ENCODE peak calls at places on chromosomes 12 and 14, in four cellular contexts. X is K562, W is GM12878, F is HepG2. B is an unnamed sample.
A peak's percentile ranks its signal among the peaks of the same experiment; 100 is the strongest.

GRCh38 chr12:27900920-27901879 is 71.3 kb downstream of the PTHLH start:
- DNase-seq in X (no peak), W (peak; percentile 26), F (no peak), B (no peak)

GRCh38 chr12:95073698-95074520 is 491 bp upstream of the NR2C1 start:
- DNase-seq in X (no peak), W (no peak), F (no peak), B (no peak)

GRCh38 chr12:8692573-8692972 is 5.2 kb upstream of the RIMKLB start:
- DNase-seq in X (no peak), W (no peak), F (no peak), B (peak; percentile 33)

GRCh38 chr14:64997108-64997794 is 10.6 kb downstream of the FNTB start:
- DNase-seq in X (no peak), W (no peak), F (no peak), B (no peak)

GRCh38 chr14:61628192-61628591 is 67.1 kb upstream of the HIF1A start:
- DNase-seq in X (no peak), W (no peak), F (no peak), B (no peak)

GRCh38 chr12:3294481-3294911 is 196.5 kb upstream of the PRMT8 start:
- DNase-seq in X (no peak), W (no peak), F (no peak), B (no peak)

GRCh38 chr12:94020335-94020734 is 128.0 kb upstream of the PLXNC1 start:
- DNase-seq in X (no peak), W (no peak), F (no peak), B (no peak)

GRCh38 chr12:106774808-106775524 is 484 bp downstream of the RIC8B start:
- DNase-seq in X (no peak), W (no peak), F (no peak), B (no peak)

GRCh38 chr12:94793191-94793595 is 142.8 kb upstream of the TMCC3 start:
- DNase-seq in X (no peak), W (no peak), F (no peak), B (peak; percentile 26)

GRCh38 chr12:57240926-57241555 is 9.9 kb downstream of the STAC3 start:
- DNase-seq in X (no peak), W (no peak), F (no peak), B (no peak)

GRCh38 chr12:19012965-19013364 is 116.6 kb upstream of the PLEKHA5 start:
- DNase-seq in X (no peak), W (no peak), F (no peak), B (no peak)

GRCh38 chr14:31660728-31661127 is 99.5 kb downstream of the NUBPL start:
- DNase-seq in X (no peak), W (no peak), F (no peak), B (no peak)

GRCh38 chr12:122336015-122336946 is 70.0 kb upstream of the VPS33A start:
- DNase-seq in X (peak; percentile 33), W (no peak), F (peak; percentile 23), B (peak; percentile 58)

GRCh38 chr14:34137001-34137400 is 186.1 kb upstream of the EGLN3 start:
- DNase-seq in X (no peak), W (no peak), F (no peak), B (no peak)

GRCh38 chr12:3795096-3795799 is 42.3 kb upstream of the CRACR2A start:
- DNase-seq in X (no peak), W (no peak), F (peak; percentile 19), B (no peak)

GRCh38 chr12:113322353-113322752 is 12.6 kb downstream of the SLC8B1 start:
- DNase-seq in X (no peak), W (no peak), F (no peak), B (no peak)

GRCh38 chr12:41409628-41410027 is 221.5 kb downstream of the PDZRN4 start:
- DNase-seq in X (no peak), W (no peak), F (no peak), B (no peak)

GRCh38 chr12:106753526-106753925 is 21.0 kb upstream of the RIC8B start:
- DNase-seq in X (no peak), W (peak; percentile 67), F (no peak), B (no peak)

DNA sequence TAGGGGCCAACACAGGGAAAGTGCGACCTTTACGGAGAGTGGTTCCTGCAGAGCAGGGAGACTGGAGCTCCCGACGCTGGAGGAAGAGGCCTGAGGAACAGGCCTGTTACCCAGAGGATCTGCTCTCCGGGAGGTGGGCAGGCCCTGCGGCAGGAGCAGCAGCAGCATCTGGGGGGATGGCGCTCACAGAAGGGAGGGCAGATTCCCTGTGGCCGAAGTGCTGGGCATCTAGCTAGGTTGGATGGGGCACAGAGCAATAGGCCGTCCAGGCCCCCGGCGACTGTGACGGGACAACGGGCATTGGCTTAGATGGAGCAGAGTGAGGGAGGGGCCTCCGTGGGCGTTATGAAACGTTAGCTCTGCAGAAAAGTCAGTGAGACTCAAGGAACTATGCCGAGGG is 135.6 kb downstream of the PIWIL1 start:
- DNase-seq in X (no peak), W (no peak), F (no peak), B (no peak)
- TF ChIP-seq SP1 in X (no peak), W (no peak), F (no peak), B (no peak)

GRCh38 chr12:25771062-25771461 is 187.4 kb upstream of the RASSF8 start:
- DNase-seq in X (no peak), W (peak; percentile 19), F (no peak), B (no peak)
- TF ChIP-seq FOXK2 in X (no peak), W (no peak), F (no peak), B (no peak)

DNA sequence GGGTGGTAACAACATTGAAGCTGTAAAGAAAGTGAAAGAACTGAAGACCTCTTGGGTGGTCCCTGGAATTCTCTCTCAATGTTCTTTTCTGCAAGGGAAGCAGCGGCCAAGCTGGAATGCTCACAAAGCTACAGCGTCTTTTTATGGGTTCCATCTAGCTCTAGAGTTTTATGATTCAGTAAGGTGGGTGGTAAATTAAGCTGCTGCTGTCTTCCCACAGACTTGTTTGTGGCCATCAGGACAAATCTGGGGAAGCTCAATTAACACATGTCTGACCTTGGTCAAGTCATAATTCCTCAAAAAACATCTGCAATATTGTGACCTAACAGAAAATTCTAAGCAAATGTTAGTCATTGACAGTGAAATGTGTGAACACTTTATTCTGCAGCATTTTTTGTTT is 139.1 kb downstream of the MED13L start:
- DNase-seq in X (no peak), W (no peak), F (no peak), B (no peak)
- TF ChIP-seq SP1 in X (no peak), W (no peak), F (no peak), B (no peak)

GRCh38 chr12:64653123-64653522 is 42.8 kb downstream of the RASSF3 start:
- DNase-seq in X (no peak), W (no peak), F (no peak), B (no peak)

GRCh38 chr12:64656429-64656828 is 46.1 kb downstream of the RASSF3 start:
- DNase-seq in X (no peak), W (no peak), F (peak; percentile 90), B (no peak)

GRCh38 chr12:64652346-64652745 is 42.1 kb downstream of the RASSF3 start:
- DNase-seq in X (no peak), W (no peak), F (no peak), B (no peak)

GRCh38 chr12:64658892-64659481 is 48.7 kb downstream of the RASSF3 start:
- DNase-seq in X (no peak), W (no peak), F (no peak), B (no peak)

GRCh38 chr12:64655141-64655540 is 44.8 kb downstream of the RASSF3 start:
- DNase-seq in X (no peak), W (no peak), F (peak; percentile 85), B (no peak)
- TF ChIP-seq FOXK2 in X (no peak), W (no peak), F (no peak), B (no peak)

GRCh38 chr14:105205718-105206208 is 24.7 kb upstream of the NUDT14 start:
- DNase-seq in X (no peak), W (no peak), F (no peak), B (no peak)

GRCh38 chr14:105204206-105204930 is 23.3 kb upstream of the NUDT14 start:
- DNase-seq in X (no peak), W (no peak), F (no peak), B (no peak)

GRCh38 chr14:105203701-105204100 is 22.6 kb upstream of the NUDT14 start:
- DNase-seq in X (no peak), W (no peak), F (no peak), B (no peak)

GRCh38 chr14:105206873-105207272 is 25.8 kb upstream of the NUDT14 start:
- DNase-seq in X (peak; percentile 31), W (no peak), F (no peak), B (no peak)

DNA sequence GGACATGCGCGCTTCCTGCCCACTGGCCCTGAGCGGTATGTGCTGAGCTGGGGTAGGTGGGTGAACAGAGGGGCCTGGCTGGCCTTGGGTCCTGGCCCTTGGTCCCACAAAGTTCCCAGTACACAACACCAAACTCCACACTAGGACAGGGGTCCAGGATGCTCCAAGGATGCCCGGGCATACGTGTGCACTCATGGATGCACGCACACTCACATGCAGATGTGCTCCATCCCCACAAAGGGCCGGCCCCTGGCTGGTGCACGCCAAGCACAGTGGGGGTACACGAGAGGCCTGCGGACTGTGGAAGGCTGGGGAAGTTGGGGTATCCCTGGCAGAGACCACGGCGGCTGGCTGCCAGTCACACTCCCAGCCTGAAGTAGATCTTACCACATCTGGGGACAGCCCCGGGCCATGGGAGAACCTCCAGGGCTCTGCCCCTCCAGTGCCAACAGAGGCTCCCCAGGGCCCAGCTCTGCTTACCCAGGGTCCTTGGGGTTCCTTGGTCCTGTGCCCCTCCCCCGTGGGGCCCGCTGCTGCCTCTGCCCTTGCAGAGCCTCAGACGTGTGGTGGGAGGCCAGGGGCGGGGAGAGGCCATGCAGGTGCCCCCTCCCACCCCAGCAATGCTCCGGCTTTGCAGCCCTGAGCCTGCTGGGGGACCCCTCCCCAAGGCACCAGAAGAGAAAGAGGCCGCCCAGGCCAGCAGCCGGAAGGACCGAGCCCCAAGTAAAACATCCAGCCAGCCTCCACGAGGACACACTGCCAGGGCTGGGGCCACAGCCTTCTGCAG is 24.0 kb upstream of the NUDT14 start:
- DNase-seq in X (no peak), W (no peak), F (no peak), B (no peak)
- TF ChIP-seq SP1 in X (no peak), W (no peak), F (no peak), B (no peak)

GRCh38 chr14:74563233-74563585 is 48.8 kb downstream of the LTBP2 start:
- DNase-seq in X (no peak), W (no peak), F (no peak), B (no peak)

GRCh38 chr14:74563621-74564159 is 48.3 kb downstream of the LTBP2 start:
- DNase-seq in X (peak; percentile 13), W (no peak), F (no peak), B (no peak)

GRCh38 chr14:74558655-74559054 is 53.4 kb downstream of the LTBP2 start:
- DNase-seq in X (no peak), W (no peak), F (no peak), B (no peak)

GRCh38 chr14:74566174-74567125 is 45.6 kb downstream of the LTBP2 start:
- DNase-seq in X (no peak), W (no peak), F (no peak), B (no peak)

DNA sequence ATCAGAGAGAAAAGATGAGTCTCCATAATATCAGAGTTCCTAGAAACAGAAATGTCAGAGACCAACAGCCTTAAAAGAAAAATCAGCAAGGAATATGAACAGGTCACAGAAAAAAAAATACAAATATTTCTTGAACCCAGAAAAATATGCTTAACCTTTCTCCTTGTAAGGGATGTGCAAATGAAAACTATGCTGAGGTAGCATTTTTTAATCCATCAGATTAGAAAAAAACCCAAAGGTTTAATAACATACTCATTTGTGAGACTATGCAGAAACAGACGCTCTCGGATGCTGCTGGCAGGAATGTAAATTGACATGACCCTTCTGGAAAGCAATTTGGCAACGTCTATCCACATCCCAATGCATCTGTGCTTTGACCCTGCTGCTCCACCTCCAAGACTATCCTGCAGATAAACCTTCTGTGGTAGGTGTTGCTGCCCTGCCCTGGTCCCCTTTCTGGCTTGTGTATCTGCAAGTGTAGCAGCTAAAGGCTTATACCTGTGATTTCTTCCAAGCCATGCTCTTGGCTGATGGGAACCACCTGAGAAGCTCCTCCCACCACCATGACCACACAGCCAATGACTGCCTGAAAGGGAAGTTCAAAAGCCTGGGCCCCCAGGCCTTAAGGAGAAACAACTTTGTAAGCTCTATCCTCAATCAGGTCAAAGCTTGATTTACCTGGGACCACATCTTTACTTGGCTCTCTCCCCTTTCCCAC is 49.4 kb downstream of the LTBP2 start:
- DNase-seq in X (no peak), W (no peak), F (peak; percentile 40), B (peak; percentile 47)
- TF ChIP-seq FOXK2 in X (no peak), W (no peak), F (no peak), B (no peak)

B was measured in HEK293T.